ENCODE peak calls at places on chromosome 6, in five cellular contexts. Q, U, J, N and S are unnamed samples.

GRCh38 chr6:86782328-86782727 is 155.0 kb upstream of the HTR1E start:
- DNase-seq in Q (no peak), U (no peak), J (no peak), N (no peak), S (no peak)

GRCh38 chr6:30635834-30636233 is 9.2 kb downstream of the ATAT1 start:
- DNase-seq in Q (no peak), U (no peak), J (no peak), N (no peak), S (no peak)

GRCh38 chr6:97133071-97133470 is 149.9 kb downstream of the MMS22L start:
- DNase-seq in Q (no peak), U (no peak), J (no peak), N (no peak), S (peak)

GRCh38 chr6:78347191-78347916 is 520.0 kb upstream of the IRAK1BP1 start:
- DNase-seq in Q (no peak), U (no peak), J (no peak), N (no peak), S (no peak)

GRCh38 chr6:170129691-170130171 is 161.1 kb downstream of the DLL1 start:
- DNase-seq in Q (no peak), U (no peak), J (no peak), N (peak), S (peak)

GRCh38 chr6:163714179-163714578 is 299.7 kb downstream of the QKI start:
- DNase-seq in Q (no peak), U (no peak), J (no peak), N (no peak), S (no peak)

GRCh38 chr6:159966339-159966738 is 2.5 kb upstream of the IGF2R start:
- DNase-seq in Q (no peak), U (no peak), J (no peak), N (peak), S (peak)

GRCh38 chr6:158565482-158566040 is 5.7 kb downstream of the TMEM181 start:
- DNase-seq in Q (no peak), U (no peak), J (no peak), N (no peak), S (no peak)

GRCh38 chr6:133631421-133631820 is 257.5 kb upstream of the TCF21 start:
- DNase-seq in Q (no peak), U (no peak), J (peak), N (peak), S (no peak)

GRCh38 chr6:34301408-34301807 is 52.6 kb upstream of the SMIM29 start:
- DNase-seq in Q (no peak), U (no peak), J (no peak), N (peak), S (no peak)

GRCh38 chr6:33818293-33818692 is 14.5 kb upstream of the MLN start:
- DNase-seq in Q (no peak), U (no peak), J (no peak), N (no peak), S (no peak)

GRCh38 chr6:139514819-139515218 is 140.4 kb upstream of the CITED2 start:
- DNase-seq in Q (no peak), U (no peak), J (no peak), N (no peak), S (no peak)

DNA sequence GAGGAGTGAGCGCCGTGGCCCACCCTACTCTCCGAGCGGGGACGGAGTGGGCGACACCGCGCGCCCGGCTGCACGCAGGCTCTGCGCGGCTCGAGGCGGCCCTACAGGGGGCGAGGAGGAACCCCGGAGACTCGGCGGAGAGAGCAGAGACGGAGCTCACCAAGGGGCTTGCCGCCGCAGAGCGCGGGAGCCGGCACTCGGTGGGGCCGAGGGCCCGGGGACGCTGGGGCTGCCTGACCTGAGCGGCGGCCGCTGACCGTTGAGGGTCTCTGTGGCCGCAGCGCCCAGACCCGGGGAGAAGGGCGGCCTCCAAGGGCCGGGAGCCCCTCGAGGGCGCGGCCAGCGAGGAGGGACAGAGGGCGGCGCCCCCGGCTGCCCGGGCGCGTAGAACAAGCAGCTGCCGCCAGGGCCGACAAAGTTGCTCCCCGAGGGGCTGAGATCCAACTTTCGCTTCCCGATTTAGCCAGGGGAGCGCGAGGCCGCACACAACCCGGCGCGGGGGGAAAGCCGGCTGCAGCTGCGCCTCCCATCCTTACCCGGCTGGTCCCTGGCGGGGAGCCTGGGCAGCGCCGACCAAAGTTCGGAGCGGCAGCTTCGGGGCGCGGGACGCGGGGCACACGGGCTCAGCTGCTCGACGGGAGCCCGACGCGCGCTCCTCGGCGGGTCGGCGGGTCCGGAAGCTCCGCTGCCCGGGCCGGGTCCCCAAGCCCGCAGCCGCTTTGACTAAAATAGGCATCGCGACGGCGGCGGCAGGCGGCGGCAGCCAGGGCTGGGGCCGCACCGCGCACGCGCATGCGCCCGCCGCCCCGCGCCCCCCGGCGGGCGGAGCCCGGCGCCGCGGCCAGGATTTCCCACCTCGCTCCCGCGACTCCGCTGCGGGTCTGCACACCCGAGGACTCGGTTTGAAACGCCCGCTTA is 43.1 kb downstream of the POPDC3 start:
- DNase-seq in Q (peak), U (no peak), J (no peak), N (peak), S (peak)
- TF ChIP-seq CTCF in Q (no peak), U (peak), J (no peak), N (peak), S (no peak)

DNA sequence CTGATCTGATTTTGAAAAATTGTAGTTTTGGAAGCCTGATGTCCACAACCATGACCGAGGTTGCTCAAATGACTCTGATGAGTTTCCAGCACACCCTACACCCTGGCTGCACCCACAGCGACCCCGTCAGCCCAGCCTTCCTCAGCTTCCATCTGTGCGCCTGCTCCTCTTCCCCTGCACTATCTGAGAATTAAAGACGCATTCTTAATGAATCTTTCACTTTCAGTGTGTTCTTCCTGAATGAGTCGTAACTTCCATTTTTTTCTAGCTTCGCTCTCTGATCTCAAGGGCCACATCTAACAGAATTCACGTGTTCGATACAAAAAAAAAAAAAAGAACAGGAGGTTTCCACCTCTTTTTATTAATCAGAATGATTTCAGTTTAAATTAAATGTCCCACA is 21.3 kb upstream of the RREB1 start:
- DNase-seq in Q (peak), U (no peak), J (no peak), N (peak), S (peak)
- H3K4me3 ChIP-seq in Q (peak), U (no peak), J (no peak), N (peak), S (no peak)

GRCh38 chr6:10847684-10848083 is 9.3 kb upstream of the MAK start:
- DNase-seq in Q (no peak), U (no peak), J (no peak), N (no peak), S (peak)

GRCh38 chr6:10838794-10839333 is 525 bp upstream of the MAK start:
- DNase-seq in Q (peak), U (no peak), J (no peak), N (no peak), S (peak)

GRCh38 chr6:10837692-10837996 is 695 bp downstream of the MAK start:
- DNase-seq in Q (peak), U (no peak), J (no peak), N (peak), S (peak)

GRCh38 chr6:10837997-10838793 is at the start of gene MAK:
- DNase-seq in Q (peak), U (peak), J (peak), N (peak), S (peak)

GRCh38 chr6:10843554-10843953 is 5.2 kb upstream of the MAK start:
- DNase-seq in Q (no peak), U (no peak), J (no peak), N (no peak), S (no peak)
- TF ChIP-seq CTCF in Q (no peak), U (no peak), J (no peak), N (no peak), S (no peak)

DNA sequence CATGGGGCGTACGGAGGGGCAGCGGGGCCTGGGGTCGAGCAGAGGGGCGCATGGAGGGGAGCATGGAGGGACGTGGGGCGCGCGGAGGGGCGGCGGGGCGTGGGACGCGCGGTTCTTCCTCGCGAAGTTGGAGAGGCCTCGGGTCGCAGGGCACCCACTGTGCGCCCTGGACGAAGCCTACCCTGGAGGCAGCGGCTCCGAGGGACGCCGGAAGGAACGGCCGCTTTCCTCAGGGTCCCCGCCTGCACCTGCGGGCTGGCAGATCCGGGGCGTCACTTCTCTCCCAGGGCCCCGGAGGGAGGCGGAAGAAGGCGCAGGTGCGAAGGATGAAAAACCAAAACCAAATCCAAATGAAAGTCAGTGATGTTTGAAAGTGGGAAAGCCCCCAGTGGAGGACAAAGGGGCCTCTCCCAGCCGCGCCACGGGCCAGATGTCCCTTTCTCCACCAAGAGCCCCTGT is 142.1 kb upstream of the PDE10A start:
- DNase-seq in Q (no peak), U (no peak), J (no peak), N (no peak), S (no peak)
- H3K4me3 ChIP-seq in Q (no peak), U (no peak), J (no peak), N (peak), S (no peak)

DNA sequence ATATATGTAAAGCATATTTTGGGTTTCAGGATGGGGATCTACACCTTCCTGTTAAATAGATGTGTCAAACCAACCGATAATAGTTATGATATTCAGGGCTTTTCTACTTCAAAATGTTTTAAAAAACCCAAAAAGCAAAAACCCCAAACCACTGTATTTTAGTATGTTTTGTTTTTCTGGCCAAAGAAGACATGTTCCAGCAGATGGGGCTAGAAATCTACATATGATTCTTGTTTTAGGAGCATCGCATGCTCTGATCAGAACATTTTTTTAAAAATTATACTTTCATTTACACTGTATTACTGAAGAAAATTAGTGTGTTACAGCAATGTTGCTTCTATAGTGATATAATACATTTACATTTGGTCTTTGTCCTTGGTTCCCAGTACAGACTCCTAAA is 11.0 kb downstream of the RMND1 start:
- DNase-seq in Q (peak), U (no peak), J (no peak), N (peak), S (peak)
- TF ChIP-seq CTCF in Q (peak), U (no peak), J (no peak), N (peak), S (peak)

DNA sequence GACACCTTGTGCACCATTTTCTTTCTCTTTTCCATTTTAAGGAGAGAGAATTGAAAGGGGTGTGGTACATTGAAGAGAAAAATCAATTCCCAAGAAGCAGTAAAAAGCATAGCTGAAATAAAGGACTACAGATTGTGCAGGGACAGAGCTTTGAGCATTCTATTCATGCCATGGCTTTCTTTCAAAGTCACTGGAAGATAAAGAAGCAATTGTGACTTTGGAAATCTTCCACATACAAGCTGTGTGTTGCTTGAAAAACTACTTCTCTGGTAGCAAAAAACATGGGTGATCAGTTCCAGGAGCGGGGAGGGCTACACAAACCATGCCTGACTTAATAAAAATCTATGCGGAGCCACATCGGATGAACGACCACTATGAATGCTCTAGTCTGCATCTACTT is 230.2 kb upstream of the THEMIS start:
- DNase-seq in Q (no peak), U (no peak), J (no peak), N (no peak), S (no peak)
- H3K4me3 ChIP-seq in Q (no peak), U (no peak), J (no peak), N (no peak), S (no peak)

GRCh38 chr6:39225946-39226437 is 3.3 kb downstream of the KCNK5 start:
- DNase-seq in Q (peak), U (no peak), J (no peak), N (no peak), S (no peak)

GRCh38 chr6:39225543-39225942 is 3.7 kb downstream of the KCNK5 start:
- DNase-seq in Q (no peak), U (no peak), J (no peak), N (no peak), S (no peak)

GRCh38 chr6:39228111-39228971 is 934 bp downstream of the KCNK5 start:
- DNase-seq in Q (no peak), U (no peak), J (no peak), N (no peak), S (no peak)

GRCh38 chr6:39227476-39227875 is 1.8 kb downstream of the KCNK5 start:
- DNase-seq in Q (no peak), U (no peak), J (no peak), N (no peak), S (no peak)

GRCh38 chr6:39226606-39227300 is 2.5 kb downstream of the KCNK5 start:
- DNase-seq in Q (no peak), U (no peak), J (no peak), N (no peak), S (no peak)
- TF ChIP-seq CTCF in Q (no peak), U (no peak), J (no peak), N (no peak), S (no peak)

DNA sequence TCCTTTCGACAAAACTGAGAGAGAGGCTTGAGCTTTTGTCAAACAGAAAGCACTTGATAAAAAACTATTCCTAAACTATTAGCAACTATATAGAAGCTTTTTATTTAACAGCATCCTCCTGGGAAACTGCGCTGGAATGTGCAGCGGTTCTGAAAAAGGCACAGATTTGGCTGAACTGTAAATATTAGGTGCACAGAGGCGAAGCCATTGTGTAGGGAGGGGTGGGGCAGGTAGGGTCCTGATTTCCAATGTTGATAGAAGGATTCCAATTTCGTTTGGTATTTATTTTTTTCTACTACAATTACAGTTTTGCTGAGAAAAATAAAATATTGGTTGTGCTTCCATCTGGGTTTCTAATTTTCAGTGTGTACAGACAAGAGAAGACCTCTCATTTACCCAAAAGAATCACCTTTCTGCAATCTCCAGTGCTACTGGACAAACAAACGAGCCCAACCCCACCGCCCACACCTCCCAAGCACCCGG is 688 bp upstream of the SH3BGRL2 start:
- DNase-seq in Q (no peak), U (no peak), J (no peak), N (no peak), S (no peak)
- H3K4me3 ChIP-seq in Q (peak), U (peak), J (peak), N (peak), S (peak)

DNA sequence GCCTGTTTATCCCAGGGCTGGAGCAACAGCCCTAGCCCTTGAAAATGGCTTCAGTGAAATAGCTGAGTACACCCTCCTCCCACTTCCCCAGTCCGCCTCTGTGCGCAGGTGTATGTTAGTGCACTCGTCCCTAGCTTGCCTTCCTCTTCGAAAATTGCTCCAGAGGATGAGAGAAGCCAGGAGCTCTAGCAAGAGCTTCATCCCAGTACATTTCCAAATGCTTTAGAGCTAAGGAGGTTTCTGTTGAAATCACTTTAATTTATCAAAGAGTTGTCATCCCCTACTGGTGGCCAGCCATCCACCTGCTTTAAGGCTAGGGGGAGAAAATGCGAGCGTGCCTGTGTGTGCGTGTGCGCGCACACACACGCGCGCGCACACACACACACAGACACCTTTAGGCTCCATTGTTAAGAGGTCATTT is 5.4 kb upstream of the POU3F2 start:
- DNase-seq in Q (no peak), U (no peak), J (no peak), N (no peak), S (no peak)
- TF ChIP-seq CTCF in Q (no peak), U (no peak), J (no peak), N (no peak), S (no peak)